ENCODE peak calls at places on chromosomes 12 and 14, in nine cellular contexts. A, X, L, G, F, O, B, M and R are unnamed samples.

GRCh38 chr14:67418368-67419174 is 6.6 kb upstream of the PLEK2 start:
- DNase-seq in O (peak), A (no peak), F (no peak), G (no peak), M (peak), L (no peak), X (no peak), B (no peak), R (no peak)

GRCh38 chr14:101109347-101109638 is 205.8 kb upstream of the RTL1 start:
- DNase-seq in A (no peak), X (no peak), B (no peak), M (no peak), L (peak), F (no peak), G (no peak), O (no peak), R (no peak)

GRCh38 chr12:42372154-42372791 is 46.3 kb downstream of the PPHLN1 start:
- DNase-seq in B (no peak), X (peak), F (peak), O (peak), M (peak), A (peak), L (no peak), G (peak), R (peak)

GRCh38 chr12:52243774-52244614 is 11.0 kb downstream of the KRT7 start:
- DNase-seq in L (peak), O (peak), X (peak), M (peak), A (no peak), B (peak), F (no peak), G (peak), R (peak)

GRCh38 chr12:109169676-109170075 is 53.3 kb downstream of the ACACB start:
- DNase-seq in A (no peak), F (no peak), X (no peak), M (no peak), G (no peak), L (no peak), B (no peak), O (peak), R (no peak)

GRCh38 chr14:70919774-70920173 is 12.5 kb downstream of the PCNX1 start:
- DNase-seq in A (no peak), B (no peak), O (peak), X (no peak), M (peak), G (no peak), F (no peak), L (no peak), R (no peak)

GRCh38 chr12:570237-570925 is 92.9 kb downstream of the NINJ2 start:
- DNase-seq in F (peak), B (no peak), M (peak), X (no peak), L (no peak), A (no peak), G (no peak), O (peak), R (peak)

GRCh38 chr14:34070917-34071407 is 120.1 kb upstream of the EGLN3 start:
- DNase-seq in B (no peak), A (no peak), X (no peak), G (no peak), M (no peak), L (no peak), F (no peak), O (no peak), R (no peak)

GRCh38 chr14:99630202-99630601 is 14.7 kb upstream of the HHIPL1 start:
- DNase-seq in X (no peak), M (no peak), O (no peak), A (peak), L (no peak), F (no peak), B (no peak), G (no peak), R (no peak)

GRCh38 chr14:47674546-47675238 is 713 bp downstream of the MDGA2 start:
- DNase-seq in B (no peak), L (no peak), M (peak), X (no peak), A (no peak), G (no peak), F (peak), O (no peak), R (no peak)
- H3K4me3 ChIP-seq in B (peak), L (no peak), M (no peak), X (no peak), A (no peak), G (no peak), F (peak), O (no peak), R (no peak)

DNA sequence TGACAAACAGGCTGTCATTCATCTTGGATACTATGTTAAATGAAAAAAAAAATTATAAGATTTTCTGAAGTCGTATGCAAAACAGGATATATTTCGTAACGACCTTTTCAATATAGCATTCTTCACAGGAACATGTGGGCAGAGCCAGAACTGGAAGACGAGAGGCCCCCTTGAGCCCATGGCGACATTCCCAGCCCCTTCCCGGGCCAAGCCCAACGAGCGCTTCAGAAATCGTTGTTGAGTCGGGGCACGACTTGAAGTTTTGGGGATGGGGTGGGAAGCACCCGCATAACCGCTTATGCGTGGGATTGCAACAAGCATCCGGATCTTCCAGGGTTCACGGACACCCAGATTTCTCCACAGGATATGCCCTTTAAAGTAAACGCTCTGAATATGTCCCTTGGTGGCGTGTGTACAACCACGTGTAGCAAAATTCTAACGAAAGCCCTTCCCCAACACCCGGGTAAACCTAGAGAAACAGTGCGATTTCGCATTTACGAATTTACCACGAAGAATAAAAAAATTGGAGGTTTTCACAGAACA is 735 bp downstream of the C14orf39 start:
- DNase-seq in X (no peak), F (no peak), B (no peak), A (no peak), M (no peak), L (no peak), G (no peak), O (no peak), R (no peak)
- H3K4me3 ChIP-seq in X (peak), F (peak), B (no peak), A (no peak), M (no peak), L (no peak), G (no peak), O (peak), R (no peak)

GRCh38 chr12:15584366-15585041 is 204.7 kb downstream of the EPS8 start:
- DNase-seq in L (no peak), X (no peak), A (peak), M (peak), B (no peak), F (peak), O (peak), G (peak), R (peak)

GRCh38 chr12:15589328-15590032 is 199.7 kb downstream of the EPS8 start:
- DNase-seq in G (no peak), X (no peak), O (no peak), M (peak), F (no peak), A (no peak), B (no peak), L (no peak), R (no peak)

GRCh38 chr12:15592934-15593333 is 196.3 kb downstream of the EPS8 start:
- DNase-seq in O (no peak), L (no peak), A (no peak), F (no peak), G (no peak), X (no peak), B (no peak), M (peak), R (no peak)

GRCh38 chr12:15591811-15592210 is 197.4 kb downstream of the EPS8 start:
- DNase-seq in O (no peak), A (no peak), F (no peak), G (no peak), M (no peak), L (no peak), B (no peak), X (no peak), R (no peak)

DNA sequence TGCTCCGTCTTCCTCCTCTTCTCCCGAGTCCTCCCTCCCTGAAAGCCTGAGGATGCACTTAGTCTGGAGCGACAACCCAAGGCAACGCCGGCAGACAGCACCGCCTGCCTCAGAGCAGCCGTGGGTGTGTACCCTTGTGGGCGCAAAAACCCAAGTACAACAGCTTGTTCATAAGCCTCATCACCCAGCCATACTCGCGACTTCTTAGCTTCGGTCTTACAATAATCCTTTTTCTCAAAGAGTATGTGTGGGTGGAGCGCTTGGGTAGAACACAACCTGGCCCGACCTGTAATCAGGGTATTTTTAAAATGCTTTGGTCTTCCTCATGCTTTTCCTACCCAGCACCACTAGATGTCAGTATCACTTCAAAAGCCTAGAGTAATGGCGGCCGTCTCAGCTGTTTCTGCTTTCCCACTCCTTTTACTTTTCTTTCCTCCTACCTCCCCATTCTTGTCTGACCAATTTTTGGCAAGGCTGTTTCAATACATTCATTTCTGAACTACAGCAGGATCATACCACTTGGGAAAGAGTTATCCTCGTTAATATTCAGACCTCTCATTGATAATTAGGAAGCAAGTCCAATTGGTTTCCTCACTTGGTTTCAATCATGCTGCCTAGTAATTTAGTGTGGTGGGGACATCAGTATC is 198.9 kb downstream of the EPS8 start:
- DNase-seq in A (peak), L (peak), O (peak), B (no peak), F (peak), G (peak), M (peak), X (no peak), R (peak)
- H3K4me3 ChIP-seq in A (no peak), L (peak), O (peak), B (peak), F (no peak), G (no peak), M (peak), X (peak), R (peak)

DNA sequence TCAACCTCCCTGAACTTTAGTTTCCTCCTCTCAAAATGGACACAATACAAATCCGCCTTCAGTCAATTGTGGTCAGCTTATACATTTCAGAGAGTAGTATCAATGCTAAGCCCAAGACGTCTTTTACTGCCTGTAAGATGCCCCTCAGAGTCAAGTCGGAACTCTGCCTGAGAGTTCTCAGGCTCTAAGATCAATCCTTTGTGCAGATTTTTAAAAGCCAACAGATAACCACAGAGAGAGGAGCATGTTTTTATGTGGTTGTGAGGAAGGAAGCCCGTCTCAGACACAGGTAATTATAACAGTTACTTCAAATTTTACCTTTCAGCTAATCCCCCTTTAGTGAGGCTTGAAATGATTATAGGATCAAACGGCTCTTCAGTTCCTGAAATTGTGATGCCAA is 91.6 kb downstream of the HELB start:
- DNase-seq in B (no peak), O (no peak), G (peak), M (no peak), F (no peak), L (no peak), X (no peak), A (no peak), R (no peak)
- H3K4me3 ChIP-seq in B (no peak), O (no peak), G (no peak), M (no peak), F (no peak), L (no peak), X (no peak), A (no peak), R (no peak)

GRCh38 chr14:24309538-24310386 is at the start of gene LTB4R2:
- DNase-seq in B (no peak), M (no peak), F (no peak), O (no peak), L (no peak), G (no peak), A (no peak), X (no peak), R (no peak)
- H3K4me3 ChIP-seq in B (peak), M (no peak), F (no peak), O (peak), L (peak), G (peak), A (peak), X (peak), R (peak)

DNA sequence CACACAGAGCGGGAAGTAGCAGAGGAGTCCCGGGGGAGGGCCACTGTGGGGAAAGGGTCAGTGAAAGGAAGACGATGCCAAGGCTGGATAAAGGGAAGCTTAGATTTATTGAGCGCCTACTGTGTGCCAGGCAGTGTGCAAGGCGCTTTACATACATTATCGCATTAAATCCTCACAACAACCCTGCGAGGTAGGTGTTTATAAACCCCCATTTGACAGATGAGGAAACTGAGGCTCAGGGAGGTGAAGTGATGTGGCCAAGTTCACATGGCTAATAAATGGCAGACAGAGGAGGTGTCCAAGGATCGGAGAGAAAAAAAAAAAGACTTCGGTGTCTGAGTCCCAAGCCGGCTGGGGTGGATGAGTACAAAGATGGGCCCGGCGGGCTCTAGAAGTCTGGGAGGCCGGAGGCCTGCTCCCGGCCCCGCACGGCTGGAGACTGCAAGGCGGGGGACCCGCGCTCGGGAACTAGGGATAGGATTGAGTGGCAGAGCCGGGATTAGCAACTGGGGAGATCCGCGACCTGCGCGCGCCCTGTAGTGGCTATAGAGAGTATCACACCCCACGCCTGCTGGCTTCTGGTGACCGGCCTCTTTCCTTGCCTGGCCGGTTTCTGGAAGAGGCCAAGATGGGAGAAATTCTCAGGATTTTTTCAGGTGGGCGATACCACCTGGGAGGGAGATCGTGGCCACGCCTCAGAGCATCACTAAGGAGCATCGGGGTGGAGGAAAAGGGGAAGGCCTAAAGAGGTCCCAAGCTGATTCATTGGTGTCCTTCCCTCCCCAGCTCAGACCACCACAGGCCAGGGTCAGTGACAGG is 3.9 kb downstream of the DDN start:
- DNase-seq in A (peak), X (no peak), M (peak), B (peak), L (peak), O (peak), G (peak), F (peak), R (peak)
- H3K4me3 ChIP-seq in A (no peak), X (no peak), M (peak), B (peak), L (no peak), O (no peak), G (no peak), F (no peak), R (peak)

GRCh38 chr12:48958049-48958388 is 732 bp upstream of the ARF3 start:
- DNase-seq in F (no peak), X (no peak), O (no peak), A (peak), B (no peak), G (no peak), L (no peak), M (no peak), R (no peak)
- H3K4me3 ChIP-seq in F (peak), X (peak), O (peak), A (peak), B (peak), G (no peak), L (peak), M (peak), R (peak)